ENCODE peak calls at places on chromosomes 3 and 15, in eight cellular contexts. One of them, this sample, is unnamed.

GRCh38 chr3:61890167-61890566 is 328.8 kb downstream of the PTPRG start:
- DNase-seq in activated CD4-positive, alpha-beta T cell treated with anti-CD3 and anti-CD28 coated beads for 4 hours: no peak
- DNase-seq in NCI-H226: no peak
- DNase-seq in NAMALWA: peak; percentile 6
- DNase-seq in upper lobe of left lung: no peak
- DNase-seq in NCI-H1436: no peak
- DNase-seq in H54: no peak
- DNase-seq in PC-9: no peak
- DNase-seq in this sample: no peak

GRCh38 chr3:37997321-37997720 is 6.7 kb downstream of the VILL start:
- DNase-seq in upper lobe of left lung: no peak
- DNase-seq in NCI-H226: no peak
- DNase-seq in H54: no peak
- DNase-seq in NAMALWA: no peak
- DNase-seq in PC-9: no peak
- DNase-seq in activated CD4-positive, alpha-beta T cell treated with anti-CD3 and anti-CD28 coated beads for 4 hours: no peak
- DNase-seq in NCI-H1436: no peak
- DNase-seq in this sample: no peak

GRCh38 chr3:119695480-119695879 is 7.3 kb upstream of the CFAP91 start:
- DNase-seq in NCI-H226: no peak
- DNase-seq in NCI-H1436: no peak
- DNase-seq in H54: no peak
- DNase-seq in activated CD4-positive, alpha-beta T cell treated with anti-CD3 and anti-CD28 coated beads for 4 hours: no peak
- DNase-seq in NAMALWA: no peak
- DNase-seq in upper lobe of left lung: no peak
- DNase-seq in PC-9: no peak
- DNase-seq in this sample: peak; percentile 39

GRCh38 chr3:43923101-43923979 is 232.6 kb downstream of the ABHD5 start:
- DNase-seq in activated CD4-positive, alpha-beta T cell treated with anti-CD3 and anti-CD28 coated beads for 4 hours: no peak
- DNase-seq in NCI-H1436: no peak
- DNase-seq in NAMALWA: no peak
- DNase-seq in NCI-H226: no peak
- DNase-seq in upper lobe of left lung: no peak
- DNase-seq in H54: no peak
- DNase-seq in PC-9: no peak
- DNase-seq in this sample: no peak

GRCh38 chr3:40504636-40505430 is 1.0 kb upstream of the ZNF620 start:
- DNase-seq in NCI-H1436: no peak
- DNase-seq in NCI-H226: peak; percentile 98
- DNase-seq in NAMALWA: no peak
- DNase-seq in activated CD4-positive, alpha-beta T cell treated with anti-CD3 and anti-CD28 coated beads for 4 hours: no peak
- DNase-seq in H54: peak; percentile 59
- DNase-seq in upper lobe of left lung: no peak
- DNase-seq in PC-9: peak; percentile 85
- DNase-seq in this sample: no peak

GRCh38 chr15:98548172-98548971 is 100.0 kb upstream of the IGF1R start:
- DNase-seq in NCI-H226: peak; percentile 70
- DNase-seq in upper lobe of left lung: peak; percentile 93
- DNase-seq in H54: peak; percentile 22
- DNase-seq in NCI-H1436: no peak
- DNase-seq in activated CD4-positive, alpha-beta T cell treated with anti-CD3 and anti-CD28 coated beads for 4 hours: peak; percentile 42
- DNase-seq in NAMALWA: no peak
- DNase-seq in PC-9: no peak
- DNase-seq in this sample: peak; percentile 78

GRCh38 chr3:138114988-138115971 is at the start of gene DZIP1L:
- DNase-seq in H54: peak; percentile 68
- DNase-seq in PC-9: no peak
- DNase-seq in activated CD4-positive, alpha-beta T cell treated with anti-CD3 and anti-CD28 coated beads for 4 hours: no peak
- DNase-seq in upper lobe of left lung: peak; percentile 92
- DNase-seq in NCI-H226: peak; percentile 76
- DNase-seq in NCI-H1436: no peak
- DNase-seq in NAMALWA: no peak
- DNase-seq in this sample: peak; percentile 80

GRCh38 chr3:10557783-10558373 is 52.5 kb upstream of the ATP2B2 start:
- DNase-seq in NCI-H226: peak; percentile 45
- DNase-seq in H54: peak; percentile 81
- DNase-seq in NCI-H1436: no peak
- DNase-seq in activated CD4-positive, alpha-beta T cell treated with anti-CD3 and anti-CD28 coated beads for 4 hours: no peak
- DNase-seq in NAMALWA: no peak
- DNase-seq in PC-9: no peak
- DNase-seq in upper lobe of left lung: no peak
- DNase-seq in this sample: no peak

GRCh38 chr3:162134571-162134970 is 638.0 kb downstream of the OTOL1 start:
- DNase-seq in NAMALWA: no peak
- DNase-seq in upper lobe of left lung: no peak
- DNase-seq in H54: no peak
- DNase-seq in NCI-H226: no peak
- DNase-seq in PC-9: no peak
- DNase-seq in NCI-H1436: no peak
- DNase-seq in activated CD4-positive, alpha-beta T cell treated with anti-CD3 and anti-CD28 coated beads for 4 hours: no peak
- DNase-seq in this sample: no peak

GRCh38 chr15:65310431-65311137 is 6.1 kb downstream of the RNU5B-1 start:
- DNase-seq in upper lobe of left lung: no peak
- DNase-seq in NAMALWA: no peak
- DNase-seq in NCI-H1436: no peak
- DNase-seq in H54: no peak
- DNase-seq in activated CD4-positive, alpha-beta T cell treated with anti-CD3 and anti-CD28 coated beads for 4 hours: no peak
- DNase-seq in PC-9: no peak
- DNase-seq in NCI-H226: no peak
- DNase-seq in this sample: no peak

GRCh38 chr15:61989698-61990097 is 70.5 kb downstream of the VPS13C start:
- DNase-seq in NCI-H1436: no peak
- DNase-seq in PC-9: no peak
- DNase-seq in H54: no peak
- DNase-seq in upper lobe of left lung: no peak
- DNase-seq in NAMALWA: no peak
- DNase-seq in activated CD4-positive, alpha-beta T cell treated with anti-CD3 and anti-CD28 coated beads for 4 hours: no peak
- DNase-seq in NCI-H226: peak; percentile 51
- DNase-seq in this sample: no peak

GRCh38 chr15:100879046-100879445 is 585 bp upstream of the ALDH1A3 start:
- DNase-seq in activated CD4-positive, alpha-beta T cell treated with anti-CD3 and anti-CD28 coated beads for 4 hours: no peak
- DNase-seq in upper lobe of left lung: no peak
- DNase-seq in PC-9: no peak
- DNase-seq in NAMALWA: no peak
- DNase-seq in NCI-H1436: no peak
- DNase-seq in H54: no peak
- DNase-seq in NCI-H226: no peak
- DNase-seq in this sample: no peak

GRCh38 chr15:94845391-94845718 is 614.0 kb downstream of the MCTP2 start:
- DNase-seq in NCI-H226: no peak
- DNase-seq in PC-9: no peak
- DNase-seq in upper lobe of left lung: no peak
- DNase-seq in H54: no peak
- DNase-seq in activated CD4-positive, alpha-beta T cell treated with anti-CD3 and anti-CD28 coated beads for 4 hours: no peak
- DNase-seq in NAMALWA: no peak
- DNase-seq in NCI-H1436: no peak
- DNase-seq in this sample: no peak

GRCh38 chr15:91852741-91853500 is 587 bp upstream of the SLCO3A1 start:
- DNase-seq in NAMALWA: peak; percentile 86
- DNase-seq in activated CD4-positive, alpha-beta T cell treated with anti-CD3 and anti-CD28 coated beads for 4 hours: peak; percentile 70
- DNase-seq in PC-9: peak; percentile 46
- DNase-seq in H54: peak; percentile 59
- DNase-seq in upper lobe of left lung: peak; percentile 97
- DNase-seq in NCI-H1436: peak; percentile 43
- DNase-seq in NCI-H226: peak; percentile 74
- DNase-seq in this sample: peak; percentile 78

GRCh38 chr3:146163584-146163983 is 2.6 kb upstream of the PLOD2 start:
- DNase-seq in PC-9: peak; percentile 86
- DNase-seq in upper lobe of left lung: no peak
- DNase-seq in NAMALWA: no peak
- DNase-seq in NCI-H226: peak; percentile 95
- DNase-seq in NCI-H1436: no peak
- DNase-seq in H54: peak; percentile 45
- DNase-seq in activated CD4-positive, alpha-beta T cell treated with anti-CD3 and anti-CD28 coated beads for 4 hours: no peak
- DNase-seq in this sample: no peak

GRCh38 chr15:62591842-62592838 is 427.1 kb upstream of the C2CD4B start:
- DNase-seq in activated CD4-positive, alpha-beta T cell treated with anti-CD3 and anti-CD28 coated beads for 4 hours: no peak
- DNase-seq in H54: no peak
- DNase-seq in PC-9: no peak
- DNase-seq in NCI-H1436: no peak
- DNase-seq in NAMALWA: no peak
- DNase-seq in upper lobe of left lung: no peak
- DNase-seq in NCI-H226: no peak
- DNase-seq in this sample: no peak

GRCh38 chr15:63476229-63476632 is 28.2 kb upstream of the USP3 start:
- DNase-seq in NAMALWA: no peak
- DNase-seq in PC-9: peak; percentile 78
- DNase-seq in H54: peak; percentile 43
- DNase-seq in activated CD4-positive, alpha-beta T cell treated with anti-CD3 and anti-CD28 coated beads for 4 hours: no peak
- DNase-seq in NCI-H226: peak; percentile 88
- DNase-seq in NCI-H1436: no peak
- DNase-seq in upper lobe of left lung: no peak
- DNase-seq in this sample: no peak

GRCh38 chr3:10194328-10195071 is 29.8 kb downstream of the IRAK2 start:
- DNase-seq in H54: no peak
- DNase-seq in NCI-H1436: no peak
- DNase-seq in NAMALWA: no peak
- DNase-seq in activated CD4-positive, alpha-beta T cell treated with anti-CD3 and anti-CD28 coated beads for 4 hours: peak; percentile 57
- DNase-seq in NCI-H226: no peak
- DNase-seq in upper lobe of left lung: no peak
- DNase-seq in PC-9: no peak
- DNase-seq in this sample: peak; percentile 85

GRCh38 chr15:62739507-62739906 is 303.0 kb upstream of the TPM1 start:
- DNase-seq in H54: no peak
- DNase-seq in NAMALWA: no peak
- DNase-seq in PC-9: peak; percentile 63
- DNase-seq in activated CD4-positive, alpha-beta T cell treated with anti-CD3 and anti-CD28 coated beads for 4 hours: no peak
- DNase-seq in NCI-H226: peak; percentile 97
- DNase-seq in upper lobe of left lung: no peak
- DNase-seq in NCI-H1436: no peak
- DNase-seq in this sample: no peak

GRCh38 chr3:116037954-116038911 is 407.1 kb downstream of the LSAMP start:
- DNase-seq in NAMALWA: peak; percentile 26
- DNase-seq in NCI-H1436: no peak
- DNase-seq in NCI-H226: no peak
- DNase-seq in upper lobe of left lung: no peak
- DNase-seq in activated CD4-positive, alpha-beta T cell treated with anti-CD3 and anti-CD28 coated beads for 4 hours: no peak
- DNase-seq in PC-9: no peak
- DNase-seq in H54: no peak
- DNase-seq in this sample: no peak

GRCh38 chr15:20348900-20349773 is 192.5 kb downstream of the GOLGA6L6 start:
- DNase-seq in activated CD4-positive, alpha-beta T cell treated with anti-CD3 and anti-CD28 coated beads for 4 hours: peak; percentile 2
- DNase-seq in upper lobe of left lung: peak; percentile 89
- DNase-seq in NCI-H1436: no peak
- DNase-seq in H54: no peak
- DNase-seq in NCI-H226: no peak
- DNase-seq in NAMALWA: no peak
- DNase-seq in PC-9: no peak
- DNase-seq in this sample: no peak

GRCh38 chr3:72453686-72454085 is 394.6 kb downstream of the SHQ1 start:
- DNase-seq in PC-9: no peak
- DNase-seq in NCI-H1436: no peak
- DNase-seq in NCI-H226: no peak
- DNase-seq in upper lobe of left lung: no peak
- DNase-seq in H54: no peak
- DNase-seq in activated CD4-positive, alpha-beta T cell treated with anti-CD3 and anti-CD28 coated beads for 4 hours: no peak
- DNase-seq in NAMALWA: no peak
- DNase-seq in this sample: no peak

GRCh38 chr15:90126457-90127435 is 24.5 kb upstream of the IDH2 start:
- DNase-seq in NCI-H1436: no peak
- DNase-seq in NCI-H226: no peak
- DNase-seq in upper lobe of left lung: no peak
- DNase-seq in H54: no peak
- DNase-seq in activated CD4-positive, alpha-beta T cell treated with anti-CD3 and anti-CD28 coated beads for 4 hours: no peak
- DNase-seq in NAMALWA: no peak
- DNase-seq in PC-9: no peak
- DNase-seq in this sample: no peak

GRCh38 chr3:15768421-15769255 is 29.1 kb downstream of the ANKRD28 start:
- DNase-seq in NCI-H226: peak; percentile 94
- DNase-seq in upper lobe of left lung: peak; percentile 61
- DNase-seq in PC-9: peak; percentile 94
- DNase-seq in activated CD4-positive, alpha-beta T cell treated with anti-CD3 and anti-CD28 coated beads for 4 hours: no peak
- DNase-seq in NCI-H1436: no peak
- DNase-seq in H54: peak; percentile 45
- DNase-seq in NAMALWA: no peak
- DNase-seq in this sample: no peak

GRCh38 chr3:153244961-153245360 is 82.9 kb downstream of the RAP2B start:
- DNase-seq in upper lobe of left lung: no peak
- DNase-seq in activated CD4-positive, alpha-beta T cell treated with anti-CD3 and anti-CD28 coated beads for 4 hours: no peak
- DNase-seq in H54: no peak
- DNase-seq in PC-9: no peak
- DNase-seq in NCI-H1436: no peak
- DNase-seq in NAMALWA: no peak
- DNase-seq in NCI-H226: no peak
- DNase-seq in this sample: no peak

GRCh38 chr3:195750797-195751520 is 30.2 kb downstream of the MUC20 start:
- DNase-seq in H54: no peak
- DNase-seq in upper lobe of left lung: no peak
- DNase-seq in activated CD4-positive, alpha-beta T cell treated with anti-CD3 and anti-CD28 coated beads for 4 hours: no peak
- DNase-seq in NAMALWA: no peak
- DNase-seq in NCI-H1436: no peak
- DNase-seq in PC-9: no peak
- DNase-seq in NCI-H226: no peak
- DNase-seq in this sample: no peak

GRCh38 chr3:122975924-122976293 is 51.7 kb downstream of the SEMA5B start:
- DNase-seq in NAMALWA: peak; percentile 61
- DNase-seq in NCI-H1436: no peak
- DNase-seq in NCI-H226: no peak
- DNase-seq in activated CD4-positive, alpha-beta T cell treated with anti-CD3 and anti-CD28 coated beads for 4 hours: no peak
- DNase-seq in PC-9: no peak
- DNase-seq in upper lobe of left lung: no peak
- DNase-seq in H54: no peak
- DNase-seq in this sample: no peak

GRCh38 chr3:138188013-138188352 is 882 bp downstream of the ARMC8 start:
- DNase-seq in PC-9: peak; percentile 46
- DNase-seq in NCI-H226: no peak
- DNase-seq in NCI-H1436: no peak
- DNase-seq in H54: peak; percentile 26
- DNase-seq in activated CD4-positive, alpha-beta T cell treated with anti-CD3 and anti-CD28 coated beads for 4 hours: no peak
- DNase-seq in upper lobe of left lung: no peak
- DNase-seq in NAMALWA: peak; percentile 66
- DNase-seq in this sample: no peak

GRCh38 chr3:27632431-27633223 is 89.5 kb downstream of the EOMES start:
- DNase-seq in PC-9: peak; percentile 39
- DNase-seq in NCI-H226: peak; percentile 52
- DNase-seq in H54: peak; percentile 40
- DNase-seq in activated CD4-positive, alpha-beta T cell treated with anti-CD3 and anti-CD28 coated beads for 4 hours: peak; percentile 41
- DNase-seq in NAMALWA: no peak
- DNase-seq in upper lobe of left lung: peak; percentile 91
- DNase-seq in NCI-H1436: no peak
- DNase-seq in this sample: peak; percentile 67

GRCh38 chr3:171142985-171143384 is 116.5 kb upstream of the SLC2A2 start:
- DNase-seq in activated CD4-positive, alpha-beta T cell treated with anti-CD3 and anti-CD28 coated beads for 4 hours: no peak
- DNase-seq in NCI-H1436: no peak
- DNase-seq in upper lobe of left lung: no peak
- DNase-seq in H54: no peak
- DNase-seq in PC-9: no peak
- DNase-seq in NAMALWA: no peak
- DNase-seq in NCI-H226: no peak
- DNase-seq in this sample: no peak

GRCh38 chr3:183817111-183817510 is 8.3 kb downstream of the MAP6D1 start:
- DNase-seq in H54: no peak
- DNase-seq in NCI-H226: no peak
- DNase-seq in upper lobe of left lung: peak; percentile 75
- DNase-seq in activated CD4-positive, alpha-beta T cell treated with anti-CD3 and anti-CD28 coated beads for 4 hours: no peak
- DNase-seq in NCI-H1436: no peak
- DNase-seq in NAMALWA: no peak
- DNase-seq in PC-9: no peak
- DNase-seq in this sample: no peak